ENCODE peak calls at places on chromosomes 1 and 21, in eight cellular contexts. R is IMR-90, K is brain microvascular endothelial cell, T is endothelial cell of umbilical vein, C is GM10248, V is type B pancreatic cell, P is GM06990, U is GM12878. F is an unnamed sample.

GRCh38 chr1:89907669-89908293 is 86.9 kb downstream of the LRRC8D start:
- DNase-seq in R (peak), K (peak), T (peak), C (no peak), V (no peak), P (no peak), U (no peak), F (no peak)

GRCh38 chr21:33414068-33414467 is 10.9 kb downstream of the IFNGR2 start:
- DNase-seq in R (no peak), K (no peak), T (no peak), C (no peak), V (no peak), P (no peak), U (no peak), F (no peak)

GRCh38 chr1:208526726-208527125 is 282.5 kb upstream of the PLXNA2 start:
- DNase-seq in R (no peak), K (no peak), T (no peak), C (no peak), V (no peak), P (no peak), U (no peak), F (no peak)

GRCh38 chr1:3495776-3496745 is 41.6 kb downstream of the ARHGEF16 start:
- DNase-seq in R (peak), K (peak), T (peak), C (no peak), V (no peak), P (no peak), U (no peak), F (no peak)

GRCh38 chr21:38322551-38322950 is 65.8 kb downstream of the KCNJ15 start:
- DNase-seq in R (peak), K (no peak), T (no peak), C (no peak), V (no peak), P (no peak), U (no peak), F (no peak)

GRCh38 chr1:19926296-19927129 is 3.1 kb upstream of the PLA2G2E start:
- DNase-seq in R (no peak), K (no peak), T (peak), C (no peak), V (no peak), P (no peak), U (no peak), F (no peak)

GRCh38 chr21:14814282-14814681 is 250.5 kb downstream of the NRIP1 start:
- DNase-seq in R (no peak), K (no peak), T (no peak), C (no peak), V (no peak), P (no peak), U (no peak), F (no peak)

GRCh38 chr1:4307911-4308545 is 346.4 kb upstream of the AJAP1 start:
- DNase-seq in R (no peak), K (no peak), T (no peak), C (no peak), V (no peak), P (no peak), U (no peak), F (no peak)

GRCh38 chr1:216927111-216927510 is 203.9 kb upstream of the ESRRG start:
- DNase-seq in R (no peak), K (no peak), T (no peak), C (no peak), V (no peak), P (no peak), U (no peak), F (no peak)

GRCh38 chr1:187306671-187307415 is 478.1 kb downstream of the PLA2G4A start:
- DNase-seq in R (no peak), K (no peak), T (no peak), C (no peak), V (no peak), P (no peak), U (no peak), F (no peak)
- TF ChIP-seq CTCF in R (no peak), K (no peak), T (no peak), C (no peak), V (no peak), P (no peak), U (no peak), F (no peak)

GRCh38 chr1:88648706-88649105 is 35.4 kb upstream of the PKN2 start:
- DNase-seq in R (no peak), K (no peak), T (no peak), C (no peak), V (no peak), P (no peak), U (no peak), F (no peak)
- TF ChIP-seq CTCF in R (no peak), K (no peak), T (no peak), C (no peak), V (no peak), P (no peak), U (no peak), F (no peak)

GRCh38 chr1:164092603-164093353 is 466.2 kb upstream of the PBX1 start:
- DNase-seq in R (peak), K (no peak), T (no peak), C (no peak), V (no peak), P (no peak), U (no peak), F (no peak)
- TF ChIP-seq CTCF in R (no peak), K (peak), T (peak), C (no peak), V (peak), P (no peak), U (no peak), F (peak)

DNA sequence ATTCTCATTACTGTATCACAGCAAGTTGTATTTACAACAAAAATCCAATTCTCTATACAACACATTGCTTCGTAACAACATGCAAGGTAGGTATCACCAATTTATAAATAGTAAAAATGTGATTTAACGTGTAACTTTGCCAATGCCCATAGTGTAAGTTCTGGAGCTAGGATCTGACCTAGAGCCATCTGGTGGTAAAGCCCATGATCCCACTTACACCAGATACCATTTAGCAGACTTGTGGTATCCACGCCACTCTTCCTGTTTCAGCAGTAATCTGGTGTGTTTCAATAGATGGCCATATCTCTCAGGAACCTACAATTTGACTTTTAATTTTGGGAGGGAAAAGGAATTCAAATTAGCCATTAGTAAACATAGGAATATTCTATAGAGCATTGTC is 10.2 kb downstream of the SETSIP start:
- DNase-seq in R (no peak), K (no peak), T (no peak), C (no peak), V (no peak), P (no peak), U (no peak), F (no peak)
- TF ChIP-seq CTCF in R (no peak), K (no peak), T (no peak), C (no peak), V (no peak), P (no peak), U (no peak), F (no peak)

GRCh38 chr1:94042388-94042787 is 78.6 kb downstream of the ABCA4 start:
- DNase-seq in R (no peak), K (no peak), T (no peak), C (no peak), V (no peak), P (no peak), U (no peak), F (no peak)

GRCh38 chr1:94037392-94038229 is 83.3 kb downstream of the ABCA4 start:
- DNase-seq in R (no peak), K (no peak), T (peak), C (peak), V (no peak), P (peak), U (no peak), F (peak)

GRCh38 chr1:94039514-94039870 is 81.5 kb downstream of the ABCA4 start:
- DNase-seq in R (peak), K (peak), T (peak), C (peak), V (no peak), P (no peak), U (no peak), F (peak)

GRCh38 chr1:94038511-94038910 is 82.4 kb downstream of the ABCA4 start:
- DNase-seq in R (peak), K (no peak), T (peak), C (no peak), V (no peak), P (no peak), U (no peak), F (no peak)

GRCh38 chr1:94039871-94040569 is 80.9 kb downstream of the ABCA4 start:
- DNase-seq in R (no peak), K (no peak), T (peak), C (no peak), V (no peak), P (no peak), U (no peak), F (no peak)
- TF ChIP-seq CTCF in R (no peak), K (no peak), T (no peak), C (no peak), V (peak), P (no peak), U (no peak), F (no peak)

GRCh38 chr1:71721532-71721931 is 560.8 kb downstream of the NEGR1 start:
- DNase-seq in R (no peak), K (no peak), T (no peak), C (no peak), V (no peak), P (no peak), U (no peak), F (no peak)
- TF ChIP-seq CTCF in R (no peak), K (no peak), T (no peak), C (no peak), V (no peak), P (no peak), U (no peak), F (no peak)

DNA sequence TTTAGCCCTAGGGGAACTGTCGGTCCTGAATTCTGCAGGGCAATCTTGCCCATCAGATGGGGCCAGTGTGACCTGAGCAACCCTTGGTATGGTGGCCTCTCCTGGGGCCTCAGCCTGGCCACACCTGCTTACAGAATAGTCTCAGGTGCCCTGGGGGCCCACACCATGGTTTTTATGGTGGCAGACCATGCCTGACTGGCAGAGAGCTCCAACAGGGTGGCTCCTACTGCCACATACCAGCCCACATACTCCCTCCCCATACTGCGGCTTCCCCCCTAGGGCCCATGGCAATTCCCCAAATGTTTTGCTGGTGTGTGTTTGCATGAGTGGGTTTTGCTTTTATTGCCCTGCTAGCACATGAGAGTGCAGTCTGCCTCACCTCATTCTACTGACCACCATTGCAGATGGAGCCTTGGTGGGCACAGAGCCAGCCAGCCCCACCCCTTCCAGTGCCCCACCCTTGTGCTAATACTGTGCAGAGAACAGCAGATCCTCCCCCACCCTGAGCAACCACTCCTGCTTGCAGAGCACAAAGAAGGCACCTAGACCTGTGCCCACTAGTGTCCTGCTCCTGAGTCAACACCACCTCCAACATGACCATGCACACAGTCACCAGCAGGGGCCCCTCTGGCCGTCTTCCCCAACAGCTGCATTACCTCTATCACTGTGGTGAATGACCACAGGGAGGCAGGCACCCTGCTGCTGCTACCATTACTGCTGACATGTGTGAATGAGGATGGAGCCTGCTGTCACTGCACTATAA is 86.8 kb downstream of the GDAP2 start:
- DNase-seq in R (no peak), K (peak), T (no peak), C (no peak), V (no peak), P (no peak), U (no peak), F (no peak)
- TF ChIP-seq CTCF in R (no peak), K (peak), T (no peak), C (no peak), V (no peak), P (peak), U (no peak), F (no peak)

F was measured in GM13977.